ENCODE peak calls at places on chromosomes 11 and 22, in four cellular contexts. K is esophagus squamous epithelium, L is HCT116, Q is gastrocnemius medialis. F is an unnamed sample.

GRCh38 chr22:46021577-46021976 is 44.6 kb upstream of the WNT7B start:
- DNase-seq in K (no peak), Q (peak; percentile 7), L (no peak), F (no peak)

GRCh38 chr22:28014141-28015055 is 95.3 kb upstream of the PITPNB start:
- DNase-seq in L (no peak), K (no peak), Q (peak; percentile 12), F (no peak)

GRCh38 chr11:116689413-116690127 is 83.2 kb downstream of the BUD13 start:
- DNase-seq in K (no peak), Q (no peak), L (no peak), F (no peak)

GRCh38 chr11:128052912-128053641 is 534.3 kb downstream of the ETS1 start:
- DNase-seq in Q (no peak), K (no peak), L (no peak), F (no peak)

GRCh38 chr11:62539238-62539925 is 7.2 kb downstream of the AHNAK start:
- DNase-seq in L (no peak), Q (peak; percentile 74), K (no peak), F (peak; percentile 88)

GRCh38 chr22:30202531-30203006 is 44.0 kb downstream of the LIF start:
- DNase-seq in L (no peak), Q (no peak), K (no peak), F (no peak)

GRCh38 chr11:35804446-35805040 is 139.3 kb upstream of the LDLRAD3 start:
- DNase-seq in L (no peak), Q (no peak), K (no peak), F (no peak)

GRCh38 chr11:111325259-111325658 is 26.9 kb downstream of the POU2AF3 start:
- DNase-seq in K (no peak), Q (no peak), L (no peak), F (no peak)

GRCh38 chr11:59879534-59879933 is 952 bp downstream of the OOSP3 start:
- DNase-seq in K (no peak), Q (no peak), L (no peak), F (no peak)

GRCh38 chr11:24592342-24592741 is 95.5 kb downstream of the LUZP2 start:
- DNase-seq in L (no peak), Q (no peak), K (no peak), F (no peak)
- TF ChIP-seq POLR2A in L (no peak), Q (no peak), K (no peak), F (no peak)

GRCh38 chr11:69881467-69882269 is 62.5 kb upstream of the FGF3 start:
- DNase-seq in L (no peak), K (no peak), Q (no peak), F (no peak)
- TF ChIP-seq CTCF in L (peak; percentile 38), K (no peak), Q (no peak), F (no peak)

GRCh38 chr22:36879775-36880174 is 19.0 kb downstream of the NCF4 start:
- DNase-seq in L (no peak), K (no peak), Q (no peak), F (no peak)
- TF ChIP-seq POLR2A in L (no peak), K (no peak), Q (no peak), F (no peak)

DNA sequence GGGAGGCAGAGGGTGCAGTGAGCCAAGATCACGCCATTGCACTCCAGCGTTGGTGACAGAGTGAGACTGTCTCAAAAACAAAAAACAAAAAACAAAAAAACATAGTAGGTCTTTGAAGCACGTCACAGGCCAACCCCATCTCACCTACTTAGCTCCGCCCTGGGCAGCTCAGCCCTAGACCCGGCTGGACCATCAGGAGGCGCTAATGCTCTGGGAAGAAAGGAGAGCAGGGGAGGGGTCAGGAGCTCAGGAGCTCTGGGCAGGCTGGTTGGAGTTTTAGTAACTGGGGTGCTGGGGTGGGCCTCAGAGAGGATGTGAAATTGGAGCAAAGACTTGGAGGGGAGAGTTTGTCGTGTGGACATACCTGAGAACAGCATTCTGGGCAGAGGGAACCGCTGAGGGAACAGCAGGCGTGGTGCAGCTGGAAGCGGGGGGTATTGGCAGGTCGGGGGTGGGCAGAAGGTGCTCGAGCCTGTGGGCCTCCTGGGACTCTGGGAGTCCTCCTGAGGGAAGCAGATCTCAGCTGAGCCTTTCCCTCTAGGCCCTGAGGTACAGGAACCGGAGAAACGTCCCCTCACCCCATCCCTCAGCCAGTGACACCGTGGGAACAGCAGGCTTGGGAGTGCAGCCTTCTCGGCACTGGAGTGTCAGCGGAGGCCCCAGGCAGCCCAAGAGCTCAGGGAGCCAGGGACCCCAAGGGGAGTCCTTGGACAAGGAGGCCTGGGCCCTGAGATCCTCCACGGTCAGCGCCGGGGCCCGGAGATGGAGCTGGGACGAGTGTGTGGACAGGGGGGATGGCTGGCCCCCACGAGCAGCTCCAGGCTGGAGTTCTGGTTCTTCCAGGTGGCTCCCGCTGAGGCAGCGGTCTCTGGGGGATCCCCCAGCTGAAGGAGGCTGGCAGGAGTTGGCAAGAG is 2.2 kb upstream of the RPS6KA4 start:
- DNase-seq in L (peak; percentile 80), K (no peak), Q (no peak), F (no peak)
- TF ChIP-seq CTCF in L (peak; percentile 92), K (no peak), Q (no peak), F (no peak)